ENCODE peak calls at places on chromosomes 11 and 22, in eight cellular contexts. H is astrocyte of the spinal cord, Q is A673, N is progenitor cell of endocrine pancreas, B is tibial artery, Y is WTC11, D is GM23338, Z is kidney. E is an unnamed sample.

GRCh38 chr11:77776455-77776854 is 44.1 kb downstream of the RSF1 start:
- DNase-seq in H (peak; percentile 31), Q (peak; percentile 50), N (no peak), B (no peak), Y (no peak), D (no peak), Z (no peak), E (no peak)

GRCh38 chr11:61728940-61729219 is 23.6 kb upstream of the MYRF start:
- DNase-seq in H (peak; percentile 59), Q (no peak), N (no peak), B (no peak), Y (no peak), D (no peak), Z (peak; percentile 73), E (no peak)

GRCh38 chr22:20243545-20244249 is 24.4 kb downstream of the RTN4R start:
- DNase-seq in H (peak; percentile 71), Q (peak; percentile 94), N (no peak), B (no peak), Y (no peak), D (peak; percentile 47), Z (peak; percentile 90), E (peak; percentile 23)

GRCh38 chr11:79434263-79434662 is 6.6 kb downstream of the TENM4 start:
- DNase-seq in H (no peak), Q (no peak), N (no peak), B (no peak), Y (no peak), D (no peak), Z (no peak), E (no peak)

GRCh38 chr22:39611360-39611759 is 40.8 kb downstream of the CACNA1I start:
- DNase-seq in H (no peak), Q (no peak), N (no peak), B (no peak), Y (no peak), D (no peak), Z (no peak), E (no peak)

GRCh38 chr11:72224587-72225410 is at the start of gene INPPL1:
- DNase-seq in H (peak; percentile 31), Q (peak; percentile 67), N (no peak), B (peak; percentile 78), Y (peak; percentile 58), D (peak; percentile 76), Z (peak; percentile 86), E (peak; percentile 58)

GRCh38 chr11:84830372-84830771 is 796.8 kb downstream of the DLG2 start:
- DNase-seq in H (no peak), Q (no peak), N (no peak), B (no peak), Y (no peak), D (no peak), Z (no peak), E (no peak)

GRCh38 chr11:65584723-65585171 is 8.9 kb downstream of the EHBP1L1 start:
- DNase-seq in H (no peak), Q (no peak), N (no peak), B (no peak), Y (peak; percentile 63), D (peak; percentile 58), Z (peak; percentile 84), E (no peak)

GRCh38 chr11:129960216-129961214 is 42.1 kb downstream of the PRDM10 start:
- DNase-seq in H (peak; percentile 89), Q (no peak), N (no peak), B (no peak), Y (no peak), D (no peak), Z (no peak), E (no peak)

GRCh38 chr11:22079133-22079847 is 113.6 kb upstream of the ANO5 start:
- DNase-seq in H (no peak), Q (no peak), N (no peak), B (no peak), Y (no peak), D (no peak), Z (no peak), E (no peak)

GRCh38 chr11:20913113-20913512 is 243.7 kb downstream of the NELL1 start:
- DNase-seq in H (no peak), Q (no peak), N (no peak), B (no peak), Y (no peak), D (peak; percentile 17), Z (no peak), E (no peak)

GRCh38 chr11:95641506-95641905 is 148.1 kb downstream of the FAM76B start:
- DNase-seq in H (no peak), Q (no peak), N (no peak), B (peak; percentile 90), Y (no peak), D (no peak), Z (no peak), E (no peak)

GRCh38 chr11:65442952-65443351 is 20.4 kb downstream of the NEAT1 start:
- DNase-seq in H (peak; percentile 41), Q (no peak), N (no peak), B (peak; percentile 67), Y (no peak), D (no peak), Z (peak; percentile 22), E (no peak)

GRCh38 chr11:119370486-119371046 is 10.9 kb downstream of the USP2 start:
- DNase-seq in H (no peak), Q (no peak), N (no peak), B (peak; percentile 87), Y (no peak), D (no peak), Z (peak; percentile 86), E (no peak)

GRCh38 chr11:129620705-129621104 is 194.9 kb upstream of the TMEM45B start:
- DNase-seq in H (peak; percentile 15), Q (no peak), N (no peak), B (no peak), Y (no peak), D (no peak), Z (no peak), E (no peak)

DNA sequence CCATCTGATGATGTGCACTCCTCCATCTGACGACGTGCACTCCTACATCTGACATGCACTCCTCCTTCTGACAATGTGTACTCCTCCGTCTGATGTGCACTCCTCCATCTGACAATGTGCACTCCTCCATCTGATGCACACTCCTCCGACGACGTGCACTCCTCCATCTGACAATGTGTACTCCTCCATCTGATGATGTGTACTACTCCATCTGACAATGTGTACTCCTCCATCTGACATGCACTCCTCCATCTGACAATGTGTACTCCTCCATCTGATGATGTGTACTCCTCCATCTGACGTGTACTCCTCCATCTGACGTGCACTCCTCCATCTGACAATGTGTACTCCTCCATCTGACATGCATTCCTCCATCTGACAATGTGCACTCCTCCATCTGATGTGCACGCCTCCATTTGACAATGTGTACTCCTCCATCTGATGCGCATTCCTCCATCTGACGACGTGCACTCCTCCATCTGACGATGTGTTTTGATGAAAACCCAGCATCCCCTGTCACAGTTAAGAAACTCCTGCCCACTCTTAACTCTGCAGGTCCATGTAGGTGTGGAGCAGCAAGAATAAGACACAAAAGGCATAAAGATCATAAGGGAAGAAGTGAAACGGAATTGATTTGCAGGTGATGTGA is 9.7 kb upstream of the IL17REL start:
- DNase-seq in H (no peak), Q (no peak), N (no peak), B (no peak), Y (no peak), D (no peak), Z (no peak), E (no peak)
- TF ChIP-seq CTCF in H (no peak), Q (no peak), N (no peak), B (no peak), Y (no peak), D (no peak), Z (no peak), E (no peak)

DNA sequence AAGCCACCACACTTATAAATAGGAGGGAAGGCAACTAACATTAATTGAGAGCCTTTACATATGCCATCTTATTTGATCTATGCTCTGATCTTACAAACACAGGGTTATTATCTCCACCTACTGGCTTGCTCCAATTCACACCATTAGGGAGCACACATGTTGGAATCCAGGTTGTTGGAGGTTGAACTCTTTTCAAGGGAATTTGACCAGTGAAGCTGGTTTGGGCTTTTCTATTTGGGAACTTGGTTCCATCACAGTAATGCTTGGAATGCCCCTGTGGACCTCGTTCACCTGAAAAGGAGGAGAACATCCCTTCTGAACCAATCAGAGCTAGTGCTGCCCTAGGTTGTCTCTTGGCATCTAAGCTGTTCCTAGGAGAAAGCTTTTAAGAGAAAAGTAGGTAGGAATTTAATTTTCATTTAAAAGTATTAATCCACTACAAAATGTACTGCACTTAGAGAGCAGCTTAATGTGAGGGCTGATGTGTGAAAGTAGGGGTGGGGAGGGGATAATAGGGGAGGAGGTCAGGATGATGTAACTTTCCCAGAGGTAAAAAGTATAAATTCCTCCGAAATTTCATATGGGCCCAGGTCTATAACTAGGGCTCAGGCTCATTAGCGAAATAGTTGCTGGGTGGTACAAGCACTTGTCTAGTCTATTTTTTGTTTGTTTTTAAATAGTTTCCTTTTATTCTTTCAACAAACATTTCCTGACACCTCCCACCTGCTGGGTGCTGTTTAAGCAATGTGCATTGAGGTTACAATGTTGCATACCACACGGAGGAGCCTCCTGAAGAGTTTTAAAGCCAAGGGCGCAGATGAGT is 7.6 kb upstream of the MICAL2 start:
- DNase-seq in H (no peak), Q (no peak), N (no peak), B (no peak), Y (no peak), D (peak; percentile 44), Z (no peak), E (no peak)
- TF ChIP-seq CTCF in H (peak; percentile 8), Q (no peak), N (no peak), B (no peak), Y (no peak), D (no peak), Z (no peak), E (no peak)

GRCh38 chr11:83521647-83522596 is 235.8 kb upstream of the CCDC90B start:
- DNase-seq in H (no peak), Q (peak; percentile 65), N (no peak), B (no peak), Y (peak; percentile 38), D (peak; percentile 76), Z (no peak), E (peak; percentile 7)
- TF ChIP-seq CTCF in H (peak; percentile 8), Q (peak; percentile 56), N (peak; percentile 24), B (no peak), Y (peak; percentile 22), D (peak; percentile 47), Z (no peak), E (no peak)

GRCh38 chr11:36469063-36469462 is 41.0 kb downstream of the TRAF6 start:
- DNase-seq in H (peak; percentile 44), Q (peak; percentile 61), N (no peak), B (no peak), Y (peak; percentile 92), D (peak; percentile 93), Z (no peak), E (peak; percentile 75)
- TF ChIP-seq CTCF in H (peak; percentile 74), Q (peak; percentile 64), N (peak; percentile 17), B (no peak), Y (peak; percentile 70), D (peak; percentile 96), Z (no peak), E (peak; percentile 63)